ENCODE peak calls at places on chromosomes 2 and 18, in seven cellular contexts. H is left cardiac atrium; J is stromal cell of bone marrow; F is omental fat pad; A is cardiac muscle cell; R is fibroblast of lung; W is stimulated activated CD8-positive, alpha-beta memory T cell treated with anti-CD3 and anti-CD28 coated beads, Interleukin-2, amount 100 ng/mL, for 48 hours. L is an unnamed sample.

GRCh38 chr2:54773838-54774237 is 50.4 kb downstream of the EML6 start:
- DNase-seq in H (no peak), J (no peak), F (no peak), A (no peak), R (peak; percentile 8), W (no peak), L (no peak)

GRCh38 chr2:174664084-174664759 is 66.6 kb upstream of the WIPF1 start:
- DNase-seq in H (no peak), J (no peak), F (no peak), A (no peak), R (no peak), W (no peak), L (no peak)

GRCh38 chr2:241767464-241768250 is 9.0 kb upstream of the GAL3ST2 start:
- DNase-seq in H (no peak), J (no peak), F (no peak), A (no peak), R (no peak), W (no peak), L (no peak)

GRCh38 chr2:13193900-13194299 is 477.2 kb downstream of the TRIB2 start:
- DNase-seq in H (no peak), J (peak; percentile 31), F (no peak), A (peak; percentile 24), R (peak; percentile 71), W (no peak), L (peak; percentile 23)

GRCh38 chr2:150350500-150350899 is 137.0 kb downstream of the RND3 start:
- DNase-seq in H (no peak), J (no peak), F (no peak), A (no peak), R (no peak), W (no peak), L (no peak)

GRCh38 chr2:48315847-48316194 is 214.1 kb upstream of the STON1 start:
- DNase-seq in H (no peak), J (no peak), F (no peak), A (peak; percentile 42), R (no peak), W (peak; percentile 24), L (peak; percentile 76)

GRCh38 chr18:79898952-79899608 is 52.4 kb downstream of the SLC66A2 start:
- DNase-seq in H (no peak), J (no peak), F (no peak), A (no peak), R (no peak), W (no peak), L (no peak)

GRCh38 chr2:23377772-23378171 is 7.2 kb upstream of the KLHL29 start:
- DNase-seq in H (no peak), J (no peak), F (no peak), A (no peak), R (peak; percentile 32), W (no peak), L (no peak)